ENCODE peak calls at places on chromosomes 13 and 19, in ten cellular contexts. M is IMR-90, U is heart right ventricle, G is PC-9, J is body of pancreas, A is RWPE1, Y is right atrium auricular region, B is GM06990, V is pancreas, R is mammary epithelial cell. O is an unnamed sample.

GRCh38 chr19:28130066-28130511 is 1082.9 kb downstream of the UQCRFS1 start:
- DNase-seq in A (no peak), J (no peak), U (no peak), B (no peak), V (no peak), M (no peak), Y (no peak), R (no peak), G (no peak), O (no peak)

GRCh38 chr19:50646074-50646807 is 3.0 kb upstream of the C19orf81 start:
- DNase-seq in B (no peak), G (peak; percentile 5), V (no peak), Y (no peak), J (no peak), R (peak; percentile 39), U (no peak), M (peak; percentile 54), A (peak; percentile 64), O (no peak)

GRCh38 chr13:80654638-80655249 is 313.8 kb upstream of the SPRY2 start:
- DNase-seq in U (no peak), G (no peak), R (no peak), V (peak; percentile 29), J (no peak), Y (no peak), B (peak; percentile 6), M (no peak), A (no peak), O (no peak)

GRCh38 chr19:28234637-28235036 is 978.3 kb downstream of the UQCRFS1 start:
- DNase-seq in J (no peak), G (no peak), B (no peak), U (peak; percentile 6), V (no peak), R (no peak), Y (no peak), M (no peak), A (no peak), O (no peak)

GRCh38 chr19:49877020-49877878 is at the start of the genes AKT1S1 and TBC1D17:
- DNase-seq in G (peak; percentile 99), B (peak; percentile 100), V (peak; percentile 99), U (peak; percentile 100), A (peak; percentile 99), M (peak; percentile 100), Y (peak; percentile 100), J (peak; percentile 100), R (peak; percentile 100), O (peak; percentile 92)

GRCh38 chr19:39372047-39372802 is 18.7 kb downstream of the PAF1 start:
- DNase-seq in G (no peak), V (peak; percentile 57), J (peak; percentile 75), M (peak; percentile 93), R (peak; percentile 20), Y (peak; percentile 92), U (peak; percentile 86), A (no peak), B (no peak), O (no peak)

GRCh38 chr19:15297416-15298224 is 34.7 kb downstream of the BRD4 start:
- DNase-seq in V (peak; percentile 71), M (peak; percentile 83), A (peak; percentile 79), U (no peak), B (no peak), Y (no peak), R (peak; percentile 65), G (no peak), J (peak; percentile 25), O (no peak)

GRCh38 chr19:12990853-12991252 is 4.4 kb upstream of the NFIX start:
- DNase-seq in Y (no peak), R (no peak), V (no peak), G (no peak), M (no peak), J (no peak), B (no peak), A (no peak), U (no peak), O (no peak)

GRCh38 chr13:61608138-61608537 is 192.5 kb upstream of the PCDH20 start:
- DNase-seq in G (no peak), M (no peak), J (no peak), A (no peak), V (no peak), B (no peak), U (no peak), Y (no peak), R (no peak), O (no peak)

GRCh38 chr19:48670699-48671455 is 1.9 kb downstream of the NTN5 start:
- DNase-seq in A (no peak), B (no peak), Y (no peak), M (no peak), R (no peak), J (no peak), U (no peak), V (no peak), G (no peak), O (no peak)
- TF ChIP-seq CTCF in A (no peak), B (no peak), Y (no peak), M (no peak), R (no peak), J (no peak), U (no peak), V (no peak), G (no peak), O (no peak)

DNA sequence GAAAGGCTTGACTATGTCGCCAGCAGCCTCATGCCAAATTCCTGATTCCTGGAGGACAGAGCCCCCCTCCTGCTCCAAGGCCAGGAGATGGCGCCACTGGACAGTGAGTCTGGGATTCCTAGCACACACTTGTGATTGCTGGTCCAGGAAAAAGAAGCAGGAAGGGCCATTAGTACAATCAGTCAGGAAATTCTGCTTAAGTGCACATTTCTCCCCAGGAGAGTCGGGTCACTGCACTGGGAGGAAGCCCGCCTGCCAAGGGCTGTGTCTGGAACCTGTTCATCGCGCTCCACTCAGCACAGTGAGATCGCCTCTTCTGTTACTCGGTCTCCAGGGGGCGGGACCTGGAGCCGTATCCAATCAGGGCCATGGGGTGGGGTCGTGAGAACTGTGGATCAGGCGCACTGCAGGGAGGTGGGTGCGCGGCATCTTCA is 65.1 kb downstream of the ZNF823 start:
- DNase-seq in B (peak; percentile 25), A (peak; percentile 17), Y (peak; percentile 81), J (peak; percentile 71), G (peak; percentile 28), M (peak; percentile 55), V (peak; percentile 69), R (no peak), U (peak; percentile 83), O (no peak)
- TF ChIP-seq CTCF in B (peak; percentile 25), A (no peak), Y (peak; percentile 87), J (peak; percentile 75), G (peak; percentile 62), M (peak; percentile 68), V (peak; percentile 56), R (peak; percentile 26), U (peak; percentile 81), O (peak; percentile 40)

DNA sequence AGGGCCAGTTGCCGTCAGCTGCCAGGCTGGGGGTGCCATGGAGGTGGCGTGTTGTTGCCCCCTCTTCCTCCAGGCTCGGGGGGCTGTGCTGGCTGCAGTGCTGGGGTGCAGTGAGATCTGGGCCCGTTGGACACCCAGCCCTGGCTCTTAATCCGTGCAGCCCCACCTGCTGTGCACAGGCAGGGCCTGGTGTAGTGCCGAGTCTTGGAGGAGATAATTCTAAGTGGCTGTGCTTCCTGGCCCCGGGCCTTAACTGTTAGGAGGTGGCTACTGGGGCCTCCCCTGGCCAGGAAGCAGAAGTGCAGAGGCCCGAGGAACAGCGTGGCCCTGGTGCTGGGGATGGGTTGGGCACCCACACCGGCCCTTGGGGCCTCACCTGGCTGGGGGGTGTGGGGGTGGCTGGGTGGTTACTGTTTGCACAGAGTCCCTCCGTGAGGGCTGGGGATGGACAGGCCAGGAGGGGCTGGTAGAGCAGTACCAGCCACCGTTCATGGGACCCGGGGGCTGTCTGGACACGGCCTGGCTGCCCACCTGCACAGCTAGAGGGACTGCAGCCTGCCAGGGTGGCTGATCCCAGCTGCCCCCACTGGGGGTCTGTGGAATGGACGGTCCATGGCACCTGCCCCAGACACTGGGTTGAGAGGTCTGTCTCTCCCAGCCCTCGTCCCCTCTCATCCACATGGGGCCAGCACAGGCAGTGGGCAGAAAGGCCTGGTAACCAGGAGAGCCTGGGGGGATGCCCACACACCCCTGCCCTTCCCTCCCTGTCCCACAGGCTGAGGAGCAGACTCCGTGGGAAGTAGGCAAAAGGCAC is 3.3 kb downstream of the GPX4 start:
- DNase-seq in M (peak; percentile 49), B (no peak), Y (no peak), R (peak; percentile 55), V (no peak), U (no peak), G (peak; percentile 59), A (peak; percentile 42), J (no peak), O (no peak)
- TF ChIP-seq CTCF in M (peak; percentile 9), B (peak; percentile 10), Y (no peak), R (peak; percentile 6), V (no peak), U (no peak), G (no peak), A (peak; percentile 21), J (no peak), O (no peak)

DNA sequence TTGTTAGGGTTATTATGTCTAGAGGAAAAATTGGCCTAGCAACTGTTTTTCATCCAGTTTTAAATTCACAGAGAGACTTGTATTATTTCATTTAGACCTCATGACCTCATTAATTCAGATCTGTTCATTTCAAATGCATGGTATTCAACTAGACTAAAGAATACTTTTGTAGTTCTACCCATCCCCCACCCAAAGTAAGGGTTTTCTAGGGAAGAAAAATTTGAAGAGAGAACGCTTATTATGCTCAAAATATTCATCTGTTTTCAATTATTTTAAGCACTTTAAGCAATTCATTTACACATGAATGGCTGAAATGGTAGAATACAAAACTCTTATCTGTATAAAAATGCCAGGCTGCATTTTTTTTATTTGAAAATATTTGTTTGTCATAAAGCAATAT is 1781.8 kb upstream of the MIR17HG start:
- DNase-seq in U (no peak), A (no peak), V (no peak), M (no peak), J (no peak), R (no peak), G (no peak), Y (no peak), B (no peak), O (no peak)
- TF ChIP-seq CTCF in U (no peak), A (no peak), V (no peak), M (no peak), J (no peak), R (no peak), G (no peak), Y (no peak), B (no peak), O (no peak)

O was measured in esophagus squamous epithelium.